ENCODE peak calls at places on chromosomes 3 and 15, in six cellular contexts. N is left lobe of liver; E is HFF-Myc; Y is CD8-positive, alpha-beta memory T cell; X is non-pigmented ciliary epithelial cell; A is psoas muscle. P is an unnamed sample.

GRCh38 chr3:188749010-188749617 is 422.7 kb upstream of the TPRG1 start:
- DNase-seq in N (no peak), E (no peak), Y (peak), X (no peak), A (no peak), P (peak)

GRCh38 chr15:66898656-66899402 is 166.6 kb upstream of the SMAD3 start:
- DNase-seq in N (no peak), E (no peak), Y (no peak), X (no peak), A (no peak), P (no peak)

GRCh38 chr15:67783303-67783702 is 42.0 kb upstream of the SKOR1 start:
- DNase-seq in N (no peak), E (no peak), Y (peak), X (no peak), A (no peak), P (peak)

GRCh38 chr3:197454014-197454413 is 101.8 kb downstream of the BDH1 start:
- DNase-seq in N (no peak), E (no peak), Y (no peak), X (no peak), A (no peak), P (no peak)

GRCh38 chr3:150623945-150624344 is 20.8 kb downstream of the SELENOT start:
- DNase-seq in N (no peak), E (no peak), Y (no peak), X (no peak), A (no peak), P (no peak)

GRCh38 chr3:196341142-196341541 is 3.0 kb upstream of the TM4SF19 start:
- DNase-seq in N (no peak), E (no peak), Y (no peak), X (no peak), A (no peak), P (no peak)

GRCh38 chr3:138082085-138082991 is 33.1 kb downstream of the DZIP1L start:
- DNase-seq in N (no peak), E (peak), Y (no peak), X (no peak), A (no peak), P (no peak)

GRCh38 chr3:194781617-194782016 is 95.9 kb downstream of the FAM43A start:
- DNase-seq in N (no peak), E (no peak), Y (no peak), X (no peak), A (no peak), P (no peak)

GRCh38 chr3:65572175-65572777 is 466.4 kb downstream of the MAGI1 start:
- DNase-seq in N (no peak), E (no peak), Y (no peak), X (no peak), A (no peak), P (no peak)

GRCh38 chr3:81277853-81278252 is 483.6 kb downstream of the GBE1 start:
- DNase-seq in N (no peak), E (no peak), Y (no peak), X (no peak), A (no peak), P (no peak)

GRCh38 chr3:59411694-59412093 is 361.9 kb upstream of the CFAP20DC start:
- DNase-seq in N (no peak), E (no peak), Y (no peak), X (no peak), A (no peak), P (no peak)